ENCODE peak calls at places on chromosomes 12 and 14, in four cellular contexts. N is left cardiac atrium; I is stimulated activated CD8-positive, alpha-beta memory T cell treated with anti-CD3 and anti-CD28 coated beads, Interleukin-15, amount 100 ng/mL, for 4 hours; Q is GM12891. V is an unnamed sample.
A peak's percentile ranks its signal among the peaks of the same experiment; 100 is the strongest.

GRCh38 chr12:23049180-23049579 is 424.2 kb downstream of the ETNK1 start:
- DNase-seq in N (no peak), I (no peak), Q (no peak), V (no peak)

GRCh38 chr12:88553941-88554658 is 26.2 kb downstream of the KITLG start:
- DNase-seq in N (no peak), I (no peak), Q (no peak), V (no peak)

GRCh38 chr12:6606331-6607131 is 648 bp downstream of the CHD4 start:
- DNase-seq in N (peak; percentile 84), I (peak; percentile 57), Q (no peak), V (peak; percentile 90)

GRCh38 chr12:19298837-19299605 is 140.3 kb upstream of the AEBP2 start:
- DNase-seq in N (no peak), I (no peak), Q (no peak), V (no peak)

GRCh38 chr12:25590021-25590721 is 37.1 kb upstream of the LMNTD1 start:
- DNase-seq in N (no peak), I (peak; percentile 3), Q (no peak), V (no peak)

GRCh38 chr12:20477691-20478090 is 109.4 kb downstream of the PDE3A start:
- DNase-seq in N (no peak), I (no peak), Q (no peak), V (no peak)

GRCh38 chr14:104677506-104678332 is 11.7 kb upstream of the INF2 start:
- DNase-seq in N (peak; percentile 86), I (peak; percentile 66), Q (no peak), V (peak; percentile 92)

GRCh38 chr14:34324363-34324795 is 137.7 kb downstream of the SPTSSA start:
- DNase-seq in N (no peak), I (no peak), Q (no peak), V (no peak)